ENCODE peak calls at places on chromosome 21, in ten cellular contexts. M, F, T, P, O, U, H, A, K and N are unnamed samples.

GRCh38 chr21:35792569-35792968 is 267.8 kb downstream of the SETD4 start:
- DNase-seq in H (no peak), A (no peak), T (no peak), P (no peak), M (no peak), U (no peak), F (no peak), O (no peak), K (peak), N (no peak)

GRCh38 chr21:36015096-36015495 is 45.2 kb downstream of the SETD4 start:
- DNase-seq in M (no peak), F (no peak), U (no peak), O (no peak), K (no peak), H (no peak), P (no peak), A (no peak), T (no peak), N (no peak)

GRCh38 chr21:33279330-33279820 is 13.2 kb downstream of the IL10RB start:
- DNase-seq in K (no peak), O (no peak), F (no peak), H (no peak), M (no peak), T (no peak), P (no peak), A (no peak), U (no peak), N (no peak)

GRCh38 chr21:34988139-34988538 is 61.0 kb downstream of the RUNX1 start:
- DNase-seq in P (no peak), K (no peak), T (no peak), U (no peak), O (no peak), F (no peak), M (no peak), A (no peak), H (no peak), N (no peak)

GRCh38 chr21:37829043-37829442 is 87.2 kb downstream of the KCNJ6 start:
- DNase-seq in K (no peak), M (no peak), H (no peak), P (no peak), O (no peak), A (no peak), U (no peak), F (no peak), T (no peak), N (no peak)

GRCh38 chr21:37071561-37072238 is 1.2 kb downstream of the PIGP start:
- DNase-seq in H (no peak), M (peak), P (peak), K (peak), T (peak), A (peak), F (peak), O (peak), U (peak), N (no peak)

GRCh38 chr21:42237577-42237976 is 18.6 kb downstream of the ABCG1 start:
- DNase-seq in A (no peak), M (no peak), F (no peak), T (no peak), K (peak), O (no peak), U (no peak), P (no peak), H (no peak), N (no peak)

GRCh38 chr21:34922487-34922886 is 126.6 kb downstream of the RUNX1 start:
- DNase-seq in M (no peak), K (no peak), O (no peak), A (no peak), H (no peak), P (no peak), U (no peak), F (no peak), T (no peak), N (no peak)

GRCh38 chr21:36769051-36769867 is 70.3 kb downstream of the SIM2 start:
- DNase-seq in H (no peak), P (no peak), M (no peak), A (no peak), K (no peak), T (no peak), F (no peak), U (no peak), O (no peak), N (no peak)

GRCh38 chr21:30900881-30901280 is 19.5 kb upstream of the KRTAP11-1 start:
- DNase-seq in P (no peak), M (no peak), T (no peak), H (no peak), U (no peak), K (no peak), A (no peak), O (no peak), F (no peak), N (no peak)

GRCh38 chr21:18524097-18524496 is 120.5 kb upstream of the TMPRSS15 start:
- DNase-seq in A (no peak), H (no peak), K (no peak), T (no peak), O (no peak), F (no peak), U (no peak), P (no peak), M (no peak), N (no peak)

GRCh38 chr21:36698160-36699025 is 522 bp upstream of the SIM2 start:
- DNase-seq in M (no peak), U (peak), H (no peak), A (no peak), T (no peak), P (no peak), O (peak), K (no peak), F (peak), N (no peak)

GRCh38 chr21:41682719-41683179 is 84.1 kb downstream of the RIPK4 start:
- DNase-seq in M (no peak), P (no peak), K (no peak), F (no peak), O (peak), U (no peak), T (no peak), H (no peak), A (peak), N (no peak)

GRCh38 chr21:35719105-35719504 is 341.2 kb downstream of the SETD4 start:
- DNase-seq in A (no peak), M (no peak), U (no peak), K (no peak), P (no peak), F (no peak), H (no peak), O (no peak), T (no peak), N (no peak)

GRCh38 chr21:42617476-42617875 is 35.9 kb upstream of the PDE9A start:
- DNase-seq in T (no peak), F (no peak), H (no peak), O (no peak), M (no peak), A (no peak), K (no peak), P (no peak), U (no peak), N (no peak)

GRCh38 chr21:34845521-34846213 is 176.9 kb downstream of the CLIC6 start:
- DNase-seq in M (no peak), K (peak), H (no peak), P (no peak), T (peak), U (peak), F (peak), A (peak), O (peak), N (no peak)

GRCh38 chr21:36163780-36164426 is 7.3 kb downstream of the DOP1B start:
- DNase-seq in K (no peak), H (no peak), F (no peak), O (no peak), A (no peak), P (no peak), M (no peak), T (no peak), U (no peak), N (no peak)

GRCh38 chr21:38351961-38352521 is 95.2 kb downstream of the KCNJ15 start:
- DNase-seq in M (peak), O (no peak), A (peak), P (no peak), F (peak), K (no peak), T (no peak), H (no peak), U (no peak), N (no peak)

GRCh38 chr21:46397211-46397905 is 61.3 kb upstream of the DIP2A start:
- DNase-seq in O (no peak), A (no peak), K (no peak), P (no peak), U (no peak), F (no peak), T (no peak), H (no peak), M (no peak), N (no peak)

GRCh38 chr21:41621523-41621922 is 113.6 kb upstream of the TMPRSS2 start:
- DNase-seq in F (no peak), U (no peak), A (peak), P (no peak), K (no peak), H (no peak), T (no peak), M (no peak), O (no peak), N (no peak)

GRCh38 chr21:21373969-21374368 is 375.8 kb downstream of the NCAM2 start:
- DNase-seq in O (no peak), U (no peak), M (no peak), A (no peak), P (no peak), K (no peak), T (no peak), F (no peak), H (no peak), N (no peak)

GRCh38 chr21:42051788-42052187 is 19.3 kb upstream of the UMODL1 start:
- DNase-seq in T (no peak), O (no peak), H (no peak), P (no peak), K (no peak), U (no peak), M (no peak), F (no peak), A (no peak), N (no peak)

GRCh38 chr21:42314616-42315295 is 453 bp downstream of the TFF3 start:
- DNase-seq in O (no peak), H (no peak), M (no peak), P (no peak), K (no peak), T (no peak), A (no peak), U (no peak), F (no peak), N (no peak)

GRCh38 chr21:43266534-43266933 is 97.7 kb downstream of the CRYAA start:
- DNase-seq in F (no peak), A (peak), K (no peak), P (peak), M (no peak), T (no peak), U (no peak), H (no peak), O (no peak), N (no peak)

GRCh38 chr21:41951876-41952567 is 1.8 kb downstream of the C2CD2 start:
- DNase-seq in P (no peak), O (no peak), M (no peak), F (no peak), U (no peak), T (no peak), K (no peak), H (no peak), A (no peak), N (no peak)

GRCh38 chr21:41016472-41016871 is 151.5 kb upstream of the BACE2 start:
- DNase-seq in M (no peak), A (no peak), U (no peak), T (no peak), K (no peak), O (no peak), P (no peak), F (no peak), H (no peak), N (no peak)

GRCh38 chr21:34956416-34957316 is 92.4 kb downstream of the RUNX1 start:
- DNase-seq in F (no peak), H (no peak), O (no peak), P (no peak), U (no peak), M (no peak), K (no peak), T (no peak), A (no peak), N (no peak)

GRCh38 chr21:37060296-37060695 is 12.6 kb downstream of the PIGP start:
- DNase-seq in F (no peak), O (peak), T (peak), A (peak), P (no peak), M (peak), H (no peak), K (peak), U (peak), N (no peak)

GRCh38 chr21:32994305-32994704 is 31.4 kb upstream of the OLIG2 start:
- DNase-seq in M (peak), U (no peak), H (no peak), K (peak), P (no peak), O (no peak), A (peak), F (no peak), T (peak), N (no peak)

GRCh38 chr21:41640756-41641509 is 125.9 kb downstream of the RIPK4 start:
- DNase-seq in T (no peak), K (no peak), H (no peak), A (no peak), P (no peak), O (peak), M (no peak), F (no peak), U (no peak), N (no peak)

GRCh38 chr21:42472521-42472920 is 23.5 kb downstream of the RSPH1 start:
- DNase-seq in F (no peak), T (no peak), A (no peak), U (no peak), P (no peak), M (no peak), K (no peak), O (no peak), H (no peak), N (no peak)

GRCh38 chr21:38171723-38172344 is 85.0 kb upstream of the KCNJ15 start:
- DNase-seq in F (no peak), H (no peak), P (no peak), O (no peak), U (no peak), M (no peak), K (no peak), T (peak), A (peak), N (no peak)

GRCh38 chr21:16072692-16073091 is 342.9 kb downstream of the USP25 start:
- DNase-seq in A (no peak), F (no peak), K (no peak), O (no peak), U (no peak), H (no peak), M (peak), T (peak), P (no peak), N (no peak)

GRCh38 chr21:42575111-42575510 is 61.5 kb downstream of the SLC37A1 start:
- DNase-seq in O (peak), T (no peak), K (no peak), A (no peak), H (no peak), U (no peak), F (no peak), P (peak), M (no peak), N (no peak)

GRCh38 chr21:41228958-41229357 is 61.0 kb downstream of the BACE2 start:
- DNase-seq in F (no peak), A (no peak), H (no peak), O (no peak), T (no peak), P (no peak), K (no peak), M (no peak), U (no peak), N (no peak)

GRCh38 chr21:18354947-18355346 is 48.6 kb downstream of the TMPRSS15 start:
- DNase-seq in A (no peak), T (no peak), H (no peak), K (no peak), O (no peak), M (no peak), U (no peak), P (no peak), F (no peak), N (no peak)

GRCh38 chr21:46426313-46427046 is 32.2 kb upstream of the DIP2A start:
- DNase-seq in O (no peak), U (no peak), A (no peak), T (no peak), F (no peak), P (no peak), H (no peak), K (no peak), M (no peak), N (no peak)

GRCh38 chr21:28743723-28744122 is 249.0 kb downstream of the LTN1 start:
- DNase-seq in O (no peak), H (no peak), U (no peak), F (no peak), A (no peak), T (no peak), P (no peak), K (no peak), M (no peak), N (no peak)

GRCh38 chr21:28745131-28746055 is 247.3 kb downstream of the LTN1 start:
- DNase-seq in T (peak), M (peak), U (peak), H (peak), F (peak), A (peak), K (peak), P (peak), O (no peak), N (peak)

GRCh38 chr21:28746166-28746565 is 246.5 kb downstream of the LTN1 start:
- DNase-seq in O (no peak), A (peak), T (no peak), F (no peak), M (no peak), U (no peak), K (no peak), P (no peak), H (no peak), N (no peak)

GRCh38 chr21:28738882-28739281 is 253.8 kb downstream of the LTN1 start:
- DNase-seq in K (no peak), H (no peak), F (no peak), P (no peak), A (no peak), O (no peak), U (no peak), M (no peak), T (no peak), N (no peak)

GRCh38 chr21:28742527-28742926 is 250.2 kb downstream of the LTN1 start:
- DNase-seq in M (no peak), H (no peak), O (no peak), F (no peak), K (no peak), T (no peak), P (no peak), U (no peak), A (peak), N (no peak)
- TF ChIP-seq CTCF in M (peak), H (no peak), O (peak), F (no peak), K (peak), T (peak), P (no peak), U (no peak), A (peak), N (peak)

GRCh38 chr21:44485254-44485793 is 30.0 kb downstream of the LRRC3 start:
- DNase-seq in U (no peak), P (no peak), K (no peak), H (no peak), A (no peak), O (no peak), T (peak), F (no peak), M (no peak), N (peak)
- TF ChIP-seq CTCF in U (peak), P (no peak), K (no peak), H (no peak), A (no peak), O (no peak), T (peak), F (no peak), M (no peak), N (no peak)

GRCh38 chr21:44911384-44912157 is 9.1 kb downstream of the ITGB2 start:
- DNase-seq in P (peak), U (peak), O (peak), A (peak), K (peak), T (no peak), M (no peak), H (no peak), F (peak), N (no peak)
- TF ChIP-seq CTCF in P (no peak), U (peak), O (peak), A (peak), K (peak), T (no peak), M (no peak), H (no peak), F (peak), N (peak)

DNA sequence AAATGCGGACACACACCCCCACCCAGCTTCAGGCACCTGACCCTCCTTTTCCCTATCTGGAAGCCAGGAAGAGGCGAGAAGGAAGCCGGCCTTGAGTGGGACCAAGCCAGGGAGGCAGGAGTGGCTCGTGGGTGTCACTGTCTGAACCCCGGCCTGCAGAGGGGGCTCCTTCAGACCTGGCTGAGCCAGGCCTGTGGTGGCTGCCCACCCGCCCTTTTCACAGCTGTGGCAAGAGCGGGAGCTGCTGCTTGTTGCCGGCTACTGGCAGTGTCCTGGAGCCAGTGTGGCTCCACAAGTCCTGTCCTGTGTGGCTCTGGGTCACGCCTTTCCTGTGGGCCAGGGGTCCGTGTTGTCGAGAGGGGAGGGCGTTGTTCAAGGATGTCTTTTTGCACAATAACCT is 1.2 kb downstream of the PFKL start:
- DNase-seq in O (no peak), H (no peak), M (no peak), F (no peak), P (no peak), U (no peak), A (no peak), K (peak), T (no peak), N (no peak)
- TF ChIP-seq CTCF in O (no peak), H (no peak), M (no peak), F (no peak), P (no peak), U (no peak), A (no peak), K (no peak), T (no peak), N (no peak)

GRCh38 chr21:25171438-25171837 is 435.8 kb downstream of the MRPL39 start:
- DNase-seq in K (no peak), M (no peak), T (no peak), F (no peak), U (no peak), H (no peak), A (peak), O (no peak), P (no peak), N (no peak)
- TF ChIP-seq CTCF in K (no peak), M (no peak), T (no peak), F (no peak), U (no peak), H (no peak), A (no peak), O (no peak), P (no peak), N (no peak)

GRCh38 chr21:14259669-14260458 is 43.9 kb downstream of the RBM11 start:
- DNase-seq in T (peak), U (no peak), F (peak), O (no peak), P (no peak), K (peak), A (peak), M (peak), H (no peak), N (peak)
- TF ChIP-seq CTCF in T (peak), U (peak), F (no peak), O (peak), P (peak), K (peak), A (peak), M (peak), H (no peak), N (peak)

GRCh38 chr21:39387461-39388037 is 38.7 kb upstream of the HMGN1 start:
- DNase-seq in U (peak), O (peak), K (peak), A (peak), T (peak), F (peak), H (peak), M (peak), P (peak), N (peak)
- TF ChIP-seq CTCF in U (no peak), O (no peak), K (no peak), A (no peak), T (no peak), F (no peak), H (no peak), M (no peak), P (no peak), N (no peak)